ENCODE peak calls at places on chromosomes 11 and 22, in six cellular contexts. W, N, T, F, L and R are unnamed samples.

GRCh38 chr22:38964989-38965388 is 7.6 kb downstream of the APOBEC3A start:
- DNase-seq in W (no peak), N (no peak), T (no peak), F (no peak), L (no peak), R (no peak)

GRCh38 chr22:25853902-25854301 is 111.9 kb downstream of the MYO18B start:
- DNase-seq in W (no peak), N (no peak), T (peak), F (no peak), L (no peak), R (no peak)

GRCh38 chr11:117295438-117296137 is 4.4 kb downstream of the BACE1-AS start:
- DNase-seq in W (no peak), N (no peak), T (no peak), F (no peak), L (no peak), R (no peak)

GRCh38 chr22:26643368-26644100 is 13.9 kb upstream of the MIAT start:
- DNase-seq in W (no peak), N (no peak), T (no peak), F (no peak), L (no peak), R (no peak)

GRCh38 chr11:68255526-68255925 is 16.2 kb downstream of the C11orf24 start:
- DNase-seq in W (no peak), N (no peak), T (no peak), F (no peak), L (no peak), R (no peak)

GRCh38 chr11:96263361-96263763 is 79.6 kb downstream of the MAML2 start:
- DNase-seq in W (no peak), N (peak), T (no peak), F (no peak), L (no peak), R (no peak)

GRCh38 chr11:87437844-87438223 is 400.1 kb downstream of the TMEM135 start:
- DNase-seq in W (no peak), N (peak), T (no peak), F (no peak), L (no peak), R (no peak)

GRCh38 chr11:797300-798092 is 585 bp downstream of the SLC25A22 start:
- DNase-seq in W (peak), N (peak), T (no peak), F (peak), L (peak), R (peak)

GRCh38 chr11:116960916-116961315 is 123.5 kb upstream of the APOA1 start:
- DNase-seq in W (peak), N (peak), T (no peak), F (no peak), L (no peak), R (no peak)

GRCh38 chr11:23932485-23932898 is 564.4 kb upstream of the LUZP2 start:
- DNase-seq in W (no peak), N (peak), T (no peak), F (no peak), L (no peak), R (no peak)

GRCh38 chr11:27116684-27117083 is 76.1 kb downstream of the BBOX1 start:
- DNase-seq in W (peak), N (no peak), T (no peak), F (no peak), L (no peak), R (no peak)

GRCh38 chr11:3905080-3905953 is 49.9 kb downstream of the STIM1 start:
- DNase-seq in W (no peak), N (peak), T (peak), F (peak), L (no peak), R (no peak)

GRCh38 chr11:11816511-11817319 is 25.1 kb upstream of the USP47 start:
- DNase-seq in W (no peak), N (no peak), T (no peak), F (no peak), L (no peak), R (no peak)

GRCh38 chr11:23954730-23955129 is 542.1 kb upstream of the LUZP2 start:
- DNase-seq in W (no peak), N (no peak), T (no peak), F (no peak), L (no peak), R (no peak)

GRCh38 chr11:95767498-95767897 is 22.1 kb downstream of the FAM76B start:
- DNase-seq in W (no peak), N (peak), T (no peak), F (no peak), L (no peak), R (no peak)

GRCh38 chr22:38796262-38796957 is 2.5 kb upstream of the DNAL4 start:
- DNase-seq in W (no peak), N (peak), T (no peak), F (no peak), L (no peak), R (no peak)

GRCh38 chr11:59865031-59865430 is 1.3 kb downstream of the TCN1 start:
- DNase-seq in W (no peak), N (peak), T (no peak), F (no peak), L (no peak), R (no peak)

GRCh38 chr11:102252339-102252891 is 64.9 kb upstream of the BIRC3 start:
- DNase-seq in W (no peak), N (peak), T (no peak), F (no peak), L (no peak), R (no peak)

GRCh38 chr22:50244420-50245213 is at the start of gene TUBGCP6:
- DNase-seq in W (peak), N (peak), T (peak), F (peak), L (peak), R (peak)

GRCh38 chr11:122107045-122107444 is 9.0 kb downstream of the BLID start:
- DNase-seq in W (no peak), N (no peak), T (no peak), F (no peak), L (no peak), R (no peak)

GRCh38 chr11:118789501-118790356 is 1.2 kb downstream of the DDX6 start:
- DNase-seq in W (peak), N (peak), T (no peak), F (peak), L (no peak), R (no peak)

GRCh38 chr11:120471131-120471530 is 40.4 kb upstream of the GRIK4 start:
- DNase-seq in W (no peak), N (peak), T (no peak), F (no peak), L (no peak), R (no peak)

GRCh38 chr22:48538291-48538820 is 1289.3 kb downstream of the BRD1 start:
- DNase-seq in W (no peak), N (no peak), T (no peak), F (no peak), L (no peak), R (no peak)

GRCh38 chr11:1491379-1491778 is 4.8 kb upstream of the MOB2 start:
- DNase-seq in W (no peak), N (no peak), T (no peak), F (no peak), L (no peak), R (no peak)

GRCh38 chr11:71388637-71389235 is 59.5 kb downstream of the DHCR7 start:
- DNase-seq in W (no peak), N (no peak), T (no peak), F (no peak), L (no peak), R (no peak)

GRCh38 chr11:75797796-75798195 is 17.2 kb upstream of the UVRAG start:
- DNase-seq in W (no peak), N (peak), T (no peak), F (no peak), L (no peak), R (peak)

GRCh38 chr11:70483077-70483861 is 84.9 kb downstream of the CTTN start:
- DNase-seq in W (peak), N (peak), T (no peak), F (no peak), L (no peak), R (peak)

GRCh38 chr11:124863137-124863825 is 2.0 kb upstream of the ROBO3 start:
- DNase-seq in W (peak), N (peak), T (no peak), F (no peak), L (peak), R (no peak)

GRCh38 chr11:27291302-27291889 is 71.6 kb downstream of the CCDC34 start:
- DNase-seq in W (no peak), N (peak), T (no peak), F (no peak), L (no peak), R (no peak)

GRCh38 chr22:32044913-32045312 is 1.9 kb downstream of the SLC5A1 start:
- DNase-seq in W (no peak), N (no peak), T (no peak), F (no peak), L (no peak), R (no peak)

GRCh38 chr11:126997641-126998040 is 2.9 kb downstream of the KIRREL3 start:
- DNase-seq in W (no peak), N (no peak), T (no peak), F (no peak), L (no peak), R (no peak)

GRCh38 chr22:37887610-37888378 is 18.3 kb upstream of the MICALL1 start:
- DNase-seq in W (peak), N (peak), T (no peak), F (no peak), L (no peak), R (peak)

GRCh38 chr11:69374110-69374981 is 80.4 kb downstream of the MYEOV start:
- DNase-seq in W (no peak), N (no peak), T (no peak), F (no peak), L (no peak), R (peak)

GRCh38 chr11:110198031-110198729 is 98.2 kb downstream of the RDX start:
- DNase-seq in W (no peak), N (peak), T (no peak), F (no peak), L (no peak), R (no peak)

GRCh38 chr22:29753808-29754657 is 12.8 kb downstream of the ZMAT5 start:
- DNase-seq in W (no peak), N (no peak), T (no peak), F (no peak), L (no peak), R (no peak)